ENCODE peak calls at places on chromosomes 13 and 19, in five cellular contexts. Y is pancreas, J is IMR-90, M is brain microvascular endothelial cell, Z is lower lobe of right lung. H is an unnamed sample. For H3K27me3, the result is how much of the 10 kb centered on the place peaks cover.

GRCh38 chr13:107497661-107498060 is 717.7 kb downstream of the LIG4 start:
- DNase-seq in Y (no peak), J (no peak), M (no peak), Z (no peak), H (no peak)

GRCh38 chr13:30463820-30464495 is 1.8 kb downstream of the HMGB1 start:
- DNase-seq in Y (peak), J (peak), M (peak), Z (peak), H (peak)

GRCh38 chr19:17220207-17220758 is 5.1 kb downstream of the USE1 start:
- DNase-seq in Y (no peak), J (peak), M (peak), Z (no peak), H (peak)

GRCh38 chr13:73835138-73835721 is 299.0 kb downstream of the KLF12 start:
- DNase-seq in Y (no peak), J (peak), M (no peak), Z (no peak), H (no peak)

GRCh38 chr13:95485045-95485517 is 67.4 kb upstream of the CLDN10 start:
- DNase-seq in Y (no peak), J (peak), M (peak), Z (no peak), H (no peak)

GRCh38 chr13:103772576-103772975 is 706.4 kb upstream of the SLC10A2 start:
- DNase-seq in Y (no peak), J (no peak), M (no peak), Z (no peak), H (no peak)

GRCh38 chr13:91406619-91407018 is 8.2 kb downstream of the GPC5 start:
- DNase-seq in Y (no peak), J (peak), M (peak), Z (no peak), H (peak)

GRCh38 chr19:2469102-2469914 is 6.6 kb upstream of the GADD45B start:
- DNase-seq in Y (no peak), J (peak), M (peak), Z (no peak), H (peak)

GRCh38 chr13:43908156-43909126 is 28.7 kb downstream of the LACC1 start:
- DNase-seq in Y (no peak), J (peak), M (peak), Z (no peak), H (peak)

GRCh38 chr19:16566161-16566560 is 6.1 kb downstream of the SLC35E1 start:
- DNase-seq in Y (no peak), J (no peak), M (no peak), Z (peak), H (no peak)

GRCh38 chr19:4371209-4371897 is 28.0 kb downstream of the MPND start:
- DNase-seq in Y (peak), J (no peak), M (no peak), Z (no peak), H (peak)

GRCh38 chr19:7833225-7834156 is 3.5 kb downstream of the EVI5L start:
- DNase-seq in Y (peak), J (peak), M (no peak), Z (peak), H (no peak)

GRCh38 chr19:710767-711166 is 2.0 kb downstream of the PALM start:
- DNase-seq in Y (no peak), J (no peak), M (no peak), Z (no peak), H (no peak)

GRCh38 chr13:110812111-110812868 is 98.8 kb downstream of the ING1 start:
- DNase-seq in Y (no peak), J (no peak), M (no peak), Z (no peak), H (no peak)

GRCh38 chr19:14333101-14333871 is 48.0 kb upstream of the ADGRE5 start:
- DNase-seq in Y (no peak), J (no peak), M (no peak), Z (no peak), H (peak)

GRCh38 chr19:2325261-2326046 is 2.9 kb downstream of the LSM7 start:
- DNase-seq in Y (no peak), J (no peak), M (no peak), Z (no peak), H (no peak)

GRCh38 chr13:82412749-82413148 is 1469.5 kb downstream of the SLITRK1 start:
- DNase-seq in Y (no peak), J (no peak), M (no peak), Z (no peak), H (no peak)

GRCh38 chr13:113491418-113491883 is 940 bp upstream of the DCUN1D2 start:
- DNase-seq in Y (peak), J (peak), M (no peak), Z (peak), H (peak)

GRCh38 chr19:37977992-37978391 is 71.0 kb downstream of the SIPA1L3 start:
- DNase-seq in Y (no peak), J (peak), M (peak), Z (no peak), H (no peak)

GRCh38 chr19:39205449-39205764 is 1.3 kb upstream of the SYCN start:
- DNase-seq in Y (no peak), J (no peak), M (no peak), Z (no peak), H (no peak)
- H3K27me3 ChIP-seq in Y (under half), J (under half), M (under half), Z (under half), H (under half)

DNA sequence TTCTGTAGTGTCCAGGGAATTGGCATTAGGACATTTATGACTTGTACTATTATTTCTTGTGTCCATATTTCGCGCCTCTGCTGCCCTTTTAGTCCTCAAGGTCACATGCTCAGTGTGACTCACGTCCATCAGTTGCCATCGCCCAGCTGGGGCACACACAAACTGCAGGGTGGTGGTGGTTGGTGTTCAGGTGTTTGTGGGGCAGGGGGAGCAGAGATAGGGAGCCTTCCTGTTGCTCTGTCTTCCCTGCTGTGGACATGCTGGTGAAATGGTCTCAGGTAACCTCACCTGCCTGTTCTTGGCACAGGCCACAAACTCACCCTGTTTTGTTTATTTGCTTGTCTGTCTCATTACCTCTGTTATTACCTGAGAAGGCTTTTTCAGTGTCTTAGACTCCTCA is 22.4 kb downstream of the PRR12 start:
- DNase-seq in Y (no peak), J (no peak), M (peak), Z (no peak), H (peak)
- H3K4me3 ChIP-seq in Y (no peak), J (no peak), M (no peak), Z (no peak), H (no peak)

GRCh38 chr13:40660270-40660669 is 6.2 kb downstream of the FOXO1 start:
- DNase-seq in Y (no peak), J (no peak), M (no peak), Z (no peak), H (no peak)

GRCh38 chr13:40657307-40657706 is 9.1 kb downstream of the FOXO1 start:
- DNase-seq in Y (no peak), J (no peak), M (no peak), Z (no peak), H (no peak)

GRCh38 chr13:40662866-40663265 is 3.6 kb downstream of the FOXO1 start:
- DNase-seq in Y (no peak), J (no peak), M (no peak), Z (no peak), H (no peak)

GRCh38 chr13:40657961-40658360 is 8.5 kb downstream of the FOXO1 start:
- DNase-seq in Y (no peak), J (no peak), M (peak), Z (no peak), H (no peak)

GRCh38 chr13:40660692-40661091 is 5.7 kb downstream of the FOXO1 start:
- DNase-seq in Y (no peak), J (no peak), M (no peak), Z (no peak), H (no peak)
- H3K27me3 ChIP-seq in Y (under half), J (under half), M (under half), Z (under half), H (under half)

DNA sequence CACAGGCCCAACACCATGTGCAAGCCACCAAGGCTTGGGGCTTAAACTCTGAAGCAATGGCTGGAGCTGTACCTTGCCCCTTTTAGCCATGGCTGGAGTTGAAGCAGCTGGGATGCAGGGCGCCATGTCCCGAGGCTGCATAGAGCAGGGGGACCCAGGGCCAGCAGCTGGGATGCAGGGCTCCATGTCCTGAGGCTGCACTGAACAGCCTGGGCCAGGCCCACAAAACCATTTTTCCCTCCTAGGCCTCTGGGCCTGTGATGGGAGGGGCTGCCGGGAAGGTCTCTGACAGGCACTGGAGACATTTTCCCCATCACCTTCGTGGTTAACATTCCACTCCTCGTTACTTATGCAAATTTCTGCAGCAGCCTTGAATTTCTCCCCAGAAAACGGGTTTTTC is 10.8 kb downstream of the TRAPPC2B start:
- DNase-seq in Y (no peak), J (no peak), M (no peak), Z (no peak), H (no peak)
- H3K4me3 ChIP-seq in Y (no peak), J (no peak), M (no peak), Z (no peak), H (no peak)

GRCh38 chr13:56400774-56401173 is 739.9 kb upstream of the PRR20A start:
- DNase-seq in Y (no peak), J (no peak), M (no peak), Z (no peak), H (no peak)

GRCh38 chr13:56393549-56393948 is 747.2 kb upstream of the PRR20A start:
- DNase-seq in Y (no peak), J (no peak), M (no peak), Z (no peak), H (no peak)

DNA sequence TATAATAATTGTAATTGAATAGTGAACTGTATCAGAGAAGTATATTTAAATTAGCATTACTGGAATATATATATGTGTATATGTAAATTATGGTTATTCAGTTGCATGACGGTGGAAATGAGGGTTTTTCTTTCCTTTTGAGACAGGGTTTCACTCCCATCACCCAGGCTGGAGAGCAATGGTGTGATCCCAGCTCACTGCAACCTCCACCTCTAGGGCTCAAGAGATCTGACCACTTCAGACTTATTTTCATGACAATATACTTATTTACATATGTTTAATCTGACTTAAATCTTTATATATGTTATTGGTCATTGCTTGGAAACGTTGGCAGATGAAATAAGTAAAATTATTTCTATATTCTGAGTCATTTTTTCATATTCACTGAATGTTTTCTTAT is 744.4 kb upstream of the PRR20A start:
- DNase-seq in Y (no peak), J (no peak), M (no peak), Z (no peak), H (no peak)
- H3K27me3 ChIP-seq in Y (under half), J (under half), M (under half), Z (under half), H (under half)

GRCh38 chr13:111908391-111908790 is 158.6 kb upstream of the SOX1 start:
- DNase-seq in Y (no peak), J (no peak), M (no peak), Z (no peak), H (no peak)

GRCh38 chr13:111911141-111911720 is 155.7 kb upstream of the SOX1 start:
- DNase-seq in Y (no peak), J (no peak), M (no peak), Z (no peak), H (no peak)

GRCh38 chr13:111909971-111910671 is 156.8 kb upstream of the SOX1 start:
- DNase-seq in Y (no peak), J (no peak), M (no peak), Z (no peak), H (no peak)

GRCh38 chr13:111908981-111909380 is 158.0 kb upstream of the SOX1 start:
- DNase-seq in Y (no peak), J (no peak), M (no peak), Z (no peak), H (no peak)

GRCh38 chr13:111909501-111909900 is 157.4 kb upstream of the SOX1 start:
- DNase-seq in Y (no peak), J (no peak), M (no peak), Z (no peak), H (no peak)
- H3K4me3 ChIP-seq in Y (no peak), J (no peak), M (no peak), Z (no peak), H (no peak)

GRCh38 chr19:31353826-31354225 is 4.6 kb upstream of the TSHZ3 start:
- DNase-seq in Y (peak), J (no peak), M (no peak), Z (no peak), H (no peak)
- H3K27me3 ChIP-seq in Y (under half), J (under half), M (under half), Z (half or more), H (under half)

GRCh38 chr19:19169236-19170052 is 619 bp downstream of the MEF2B start:
- DNase-seq in Y (no peak), J (no peak), M (no peak), Z (no peak), H (no peak)
- H3K4me3 ChIP-seq in Y (no peak), J (no peak), M (no peak), Z (peak), H (no peak)

GRCh38 chr19:42407816-42408175 is 17.7 kb upstream of the CNFN start:
- DNase-seq in Y (no peak), J (no peak), M (no peak), Z (no peak), H (no peak)
- H3K27me3 ChIP-seq in Y (under half), J (under half), M (under half), Z (under half), H (under half)

DNA sequence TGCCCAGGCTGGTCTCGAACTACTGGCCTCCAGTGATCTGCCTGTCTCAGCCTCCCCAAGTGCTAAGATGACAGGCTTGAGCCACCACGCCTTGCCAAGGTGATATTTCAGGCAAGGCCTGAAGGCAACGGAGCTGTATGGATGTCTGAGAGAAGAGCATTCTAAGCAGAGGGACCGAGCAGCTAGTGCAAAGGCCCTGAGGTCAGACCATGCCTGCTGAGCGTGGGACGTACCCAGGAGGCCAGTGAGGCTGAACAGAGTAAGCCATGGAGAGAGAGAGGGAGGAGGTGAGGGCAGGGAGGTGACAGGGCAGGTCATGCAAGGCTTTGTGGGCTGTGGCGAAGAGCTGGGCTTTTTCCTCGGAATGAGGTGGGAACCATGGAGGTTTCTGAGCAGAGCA is 3.4 kb upstream of the SLC44A2 start:
- DNase-seq in Y (no peak), J (no peak), M (no peak), Z (no peak), H (no peak)
- H3K4me3 ChIP-seq in Y (no peak), J (no peak), M (no peak), Z (no peak), H (no peak)

H was measured in MG63.